ENCODE peak calls at places on chromosomes 16 and 17, in four cellular contexts. M is CD8-positive, alpha-beta T cell; U is A673; A is CD8-positive, alpha-beta memory T cell. T is an unnamed sample. For H3K4me1, the result is how much of the 10 kb centered on the place peaks cover.

GRCh38 chr17:21296097-21297025 is 11.8 kb downstream of the MAP2K3 start:
- DNase-seq in M (no peak), U (no peak), A (no peak), T (no peak)

GRCh38 chr16:81810894-81811538 is 31.9 kb downstream of the PLCG2 start:
- DNase-seq in M (no peak), U (no peak), A (no peak), T (no peak)

GRCh38 chr16:50306287-50306686 is 39.9 kb downstream of the ADCY7 start:
- DNase-seq in M (no peak), U (no peak), A (no peak), T (no peak)

GRCh38 chr16:711548-712320 is 3.2 kb upstream of the METRN start:
- DNase-seq in M (peak), U (peak), A (peak), T (peak)

GRCh38 chr16:200388-200787 is 20.1 kb downstream of the HBQ1 start:
- DNase-seq in M (no peak), U (peak), A (no peak), T (no peak)

GRCh38 chr17:56629450-56630187 is 36.1 kb downstream of the NOG start:
- DNase-seq in M (no peak), U (peak), A (no peak), T (no peak)

GRCh38 chr17:41498276-41498675 is 7.1 kb downstream of the KRT13 start:
- DNase-seq in M (no peak), U (no peak), A (no peak), T (no peak)

GRCh38 chr16:74709477-74709877 is 8.8 kb upstream of the MLKL start:
- DNase-seq in M (peak), U (peak), A (peak), T (peak)

GRCh38 chr16:24309222-24309905 is 53.2 kb downstream of the CACNG3 start:
- DNase-seq in M (no peak), U (peak), A (no peak), T (no peak)

GRCh38 chr17:8724451-8724850 is 20.2 kb downstream of the CCDC42 start:
- DNase-seq in M (no peak), U (no peak), A (no peak), T (no peak)

GRCh38 chr17:61009619-61010018 is 332.0 kb downstream of the BCAS3 start:
- DNase-seq in M (no peak), U (no peak), A (no peak), T (no peak)

GRCh38 chr17:75774471-75774987 is 9.5 kb upstream of the GALK1 start:
- DNase-seq in M (no peak), U (no peak), A (no peak), T (no peak)

GRCh38 chr17:15361151-15361550 is 19.8 kb upstream of the TEKT3 start:
- DNase-seq in M (no peak), U (no peak), A (no peak), T (no peak)

GRCh38 chr17:48510761-48511604 is 19.8 kb downstream of the HOXB1 start:
- DNase-seq in M (no peak), U (no peak), A (no peak), T (peak)

GRCh38 chr16:80570106-80570478 is 29.3 kb downstream of the DYNLRB2 start:
- DNase-seq in M (no peak), U (no peak), A (no peak), T (no peak)

GRCh38 chr17:6947745-6948144 is 48.1 kb upstream of the ALOX12 start:
- DNase-seq in M (no peak), U (no peak), A (no peak), T (no peak)

GRCh38 chr16:25110392-25110947 is 1.1 kb upstream of the LCMT1 start:
- DNase-seq in M (no peak), U (peak), A (no peak), T (no peak)

GRCh38 chr16:58634265-58634802 is 4.7 kb upstream of the CNOT1 start:
- DNase-seq in M (no peak), U (no peak), A (no peak), T (no peak)

GRCh38 chr17:5809580-5810188 is 225.4 kb upstream of the NLRP1 start:
- DNase-seq in M (no peak), U (no peak), A (no peak), T (no peak)

GRCh38 chr17:5000237-5000639 is 2.5 kb downstream of the KIF1C start:
- DNase-seq in M (no peak), U (no peak), A (no peak), T (no peak)

GRCh38 chr16:73025111-73025505 is 22.8 kb downstream of the ZFHX3 start:
- DNase-seq in M (no peak), U (no peak), A (no peak), T (no peak)

GRCh38 chr17:2593846-2594656 is 597 bp downstream of the PAFAH1B1 start:
- DNase-seq in M (peak), U (peak), A (peak), T (peak)

GRCh38 chr17:2595736-2596135 is 2.3 kb downstream of the PAFAH1B1 start:
- DNase-seq in M (no peak), U (no peak), A (no peak), T (no peak)

GRCh38 chr17:2595200-2595599 is 1.7 kb downstream of the PAFAH1B1 start:
- DNase-seq in M (no peak), U (no peak), A (no peak), T (no peak)

GRCh38 chr17:2594657-2595085 is 1.2 kb downstream of the PAFAH1B1 start:
- DNase-seq in M (no peak), U (peak), A (no peak), T (no peak)

DNA sequence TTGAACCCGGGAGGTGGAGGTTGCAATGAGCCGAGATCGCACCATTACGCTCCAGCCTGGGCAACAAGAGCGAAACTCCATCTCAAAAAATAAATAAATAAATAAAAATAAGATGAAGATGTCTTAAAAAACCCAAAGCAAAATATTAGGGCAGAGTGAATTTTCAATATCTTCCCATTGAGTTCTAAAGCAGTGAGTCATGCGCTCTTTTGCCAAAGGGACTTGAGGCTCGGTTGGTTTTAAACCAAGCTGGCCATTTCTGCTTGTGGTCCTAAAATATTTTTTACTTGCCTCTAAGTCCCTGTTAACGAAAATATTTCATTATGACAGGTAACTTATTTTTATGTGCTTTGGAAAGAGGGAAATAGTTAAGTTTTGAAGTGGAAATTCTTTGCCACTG is 4.7 kb downstream of the PAFAH1B1 start:
- DNase-seq in M (no peak), U (no peak), A (no peak), T (no peak)
- H3K4me3 ChIP-seq in M (no peak), U (no peak), A (no peak), T (no peak)

DNA sequence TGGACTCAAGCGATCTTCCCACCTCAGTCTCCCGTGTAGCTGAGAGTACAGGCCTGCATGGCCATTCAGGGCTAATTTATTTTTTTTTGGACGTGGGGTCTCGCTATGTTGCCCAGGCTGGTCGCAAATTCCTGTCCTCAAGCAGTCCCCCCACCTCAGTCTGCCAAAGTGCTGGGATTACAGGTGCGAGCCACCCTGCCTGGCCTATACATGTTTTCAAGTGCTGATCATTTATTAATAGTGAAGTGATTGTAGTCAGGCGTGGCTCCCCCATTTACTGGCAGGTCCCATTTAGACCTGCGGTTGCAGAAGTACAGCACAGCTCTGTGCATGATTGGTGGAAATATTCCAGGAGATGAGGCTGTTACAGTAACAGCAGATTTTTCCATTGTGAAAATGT is 8.4 kb downstream of the FOXK2 start:
- DNase-seq in M (no peak), U (no peak), A (no peak), T (no peak)
- H3K4me1 ChIP-seq in M (under half), U (under half), A (under half), T (under half)

DNA sequence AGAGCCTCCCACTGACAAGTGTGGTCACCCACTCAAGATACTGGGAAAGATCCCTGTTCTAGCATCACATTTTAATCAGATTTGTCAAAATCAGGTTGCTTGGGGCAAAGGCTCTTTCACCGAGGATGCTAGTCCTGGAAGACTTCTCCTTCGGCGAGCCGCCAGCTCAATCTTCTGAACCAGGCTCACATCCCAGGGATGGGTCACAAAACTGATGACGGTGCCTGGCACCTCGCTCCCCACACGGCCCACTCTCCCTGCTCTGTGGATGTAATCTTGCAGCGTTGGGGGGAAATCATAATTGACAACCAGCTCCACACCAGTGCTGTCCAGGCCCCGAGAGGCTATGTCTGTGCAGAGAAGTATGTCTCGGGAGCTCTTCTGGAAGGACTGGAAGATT is 1.5 kb downstream of the DDX28 start:
- DNase-seq in M (no peak), U (no peak), A (no peak), T (no peak)
- H3K4me3 ChIP-seq in M (no peak), U (peak), A (peak), T (no peak)

DNA sequence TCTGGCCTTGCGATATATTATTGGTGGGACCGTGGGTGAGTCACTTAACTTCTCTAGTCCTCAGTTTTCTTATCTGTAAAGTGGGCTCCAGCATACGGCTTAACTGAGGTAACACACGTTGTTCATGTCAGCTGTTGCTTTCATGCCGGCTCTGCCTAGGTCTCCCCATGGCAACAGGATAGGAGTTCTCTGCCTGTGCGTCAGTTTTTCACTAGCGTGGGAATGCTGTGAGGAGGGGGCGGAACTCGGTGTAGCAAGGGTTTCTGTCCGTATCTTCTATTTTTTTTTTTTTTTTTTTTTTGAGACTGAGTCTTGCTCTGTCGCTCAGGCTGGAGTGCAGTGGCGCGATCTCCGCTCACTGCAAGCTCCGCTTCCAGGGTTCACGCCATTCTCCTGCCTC is 758.5 kb upstream of the RBFOX1 start:
- DNase-seq in M (no peak), U (no peak), A (no peak), T (no peak)
- H3K4me1 ChIP-seq in M (under half), U (under half), A (under half), T (under half)

T was measured in effector memory CD4-positive, alpha-beta T cell.